ENCODE peak calls at places on chromosomes 6 and 20, in six cellular contexts. T is GM12864, O is HL-60, Z is lower lobe of right lung, N is IMR-90, W is stomach. F is an unnamed sample.

GRCh38 chr6:158825038-158825950 is 6.1 kb upstream of the EZR start:
- DNase-seq in N (no peak), T (no peak), W (no peak), O (no peak), Z (no peak), F (no peak)

GRCh38 chr6:10248378-10248843 is 166.5 kb downstream of the TFAP2A start:
- DNase-seq in O (peak), Z (no peak), N (peak), T (no peak), W (no peak), F (no peak)

GRCh38 chr6:72811971-72812421 is 190.1 kb downstream of the KCNQ5 start:
- DNase-seq in W (no peak), O (no peak), Z (no peak), N (peak), T (no peak), F (no peak)

GRCh38 chr6:79215233-79215824 is 19.2 kb downstream of the HMGN3 start:
- DNase-seq in Z (no peak), W (no peak), T (no peak), N (no peak), O (no peak), F (no peak)

GRCh38 chr6:36815962-36816735 is 23.1 kb downstream of the CPNE5 start:
- DNase-seq in W (no peak), T (no peak), N (no peak), O (no peak), Z (no peak), F (no peak)

GRCh38 chr6:112029045-112029822 is 24.7 kb upstream of the CCN6 start:
- DNase-seq in T (no peak), N (peak), Z (peak), W (peak), O (peak), F (no peak)

GRCh38 chr20:19277381-19277780 is 64.9 kb downstream of the SLC24A3 start:
- DNase-seq in Z (no peak), O (peak), T (no peak), N (no peak), W (no peak), F (no peak)

GRCh38 chr6:161369339-161369738 is 95.5 kb upstream of the AGPAT4 start:
- DNase-seq in O (peak), N (peak), T (no peak), Z (peak), W (no peak), F (no peak)

GRCh38 chr6:9025796-9026195 is 590.5 kb upstream of the SLC35B3 start:
- DNase-seq in N (no peak), Z (no peak), T (no peak), O (no peak), W (no peak), F (no peak)

GRCh38 chr6:136333824-136334464 is 44.3 kb upstream of the BCLAF1 start:
- DNase-seq in W (no peak), T (no peak), Z (no peak), O (peak), N (no peak), F (no peak)

GRCh38 chr6:16335176-16335575 is 96.8 kb downstream of the GMPR start:
- DNase-seq in T (no peak), W (no peak), Z (no peak), N (no peak), O (no peak), F (no peak)

GRCh38 chr6:147054158-147054557 is 150.1 kb upstream of the STXBP5 start:
- DNase-seq in W (no peak), Z (no peak), T (no peak), O (no peak), N (no peak), F (no peak)

GRCh38 chr6:53673138-53673801 is 7.7 kb upstream of the KLHL31 start:
- DNase-seq in O (no peak), N (peak), W (no peak), Z (no peak), T (no peak), F (no peak)

GRCh38 chr6:20427856-20428255 is 26.2 kb downstream of the E2F3 start:
- DNase-seq in O (no peak), W (no peak), T (peak), Z (no peak), N (no peak), F (no peak)

GRCh38 chr6:148146717-148147116 is 195.9 kb upstream of the SASH1 start:
- DNase-seq in T (no peak), N (peak), W (no peak), Z (no peak), O (no peak), F (no peak)

GRCh38 chr20:8398289-8399051 is 266.4 kb downstream of the PLCB1 start:
- DNase-seq in N (no peak), O (no peak), T (no peak), Z (no peak), W (no peak), F (no peak)

GRCh38 chr6:35083507-35083906 is 57.6 kb downstream of the TCP11 start:
- DNase-seq in N (no peak), Z (no peak), T (no peak), W (no peak), O (no peak), F (no peak)

GRCh38 chr20:60586417-60587105 is 628.3 kb downstream of the CDH26 start:
- DNase-seq in N (no peak), W (no peak), T (no peak), Z (no peak), O (no peak), F (no peak)

GRCh38 chr6:167300902-167301425 is 9.8 kb downstream of the UNC93A start:
- DNase-seq in N (no peak), W (no peak), O (no peak), Z (no peak), T (no peak), F (no peak)

GRCh38 chr6:148448371-148449010 is 105.9 kb downstream of the SASH1 start:
- DNase-seq in T (no peak), Z (peak), W (no peak), O (no peak), N (no peak), F (no peak)

GRCh38 chr6:116371384-116372209 is 850 bp downstream of the DSE start:
- DNase-seq in Z (peak), O (no peak), W (peak), T (no peak), N (peak), F (peak)

GRCh38 chr6:136969930-136970329 is 47.8 kb downstream of the SLC35D3 start:
- DNase-seq in W (no peak), T (no peak), O (no peak), N (no peak), Z (no peak), F (no peak)

GRCh38 chr20:49280463-49281058 is 2.7 kb upstream of the ZNFX1 start:
- DNase-seq in T (no peak), O (no peak), Z (no peak), N (no peak), W (no peak), F (no peak)

GRCh38 chr6:3196770-3197169 is 30.7 kb downstream of the TUBB2B start:
- DNase-seq in W (no peak), T (no peak), O (no peak), N (no peak), Z (no peak), F (no peak)

GRCh38 chr6:24126586-24127192 is 674 bp downstream of the NRSN1 start:
- DNase-seq in W (no peak), Z (no peak), T (no peak), N (peak), O (no peak), F (peak)

GRCh38 chr6:130202782-130203181 is 20.0 kb downstream of the SAMD3 start:
- DNase-seq in N (no peak), W (no peak), O (no peak), Z (no peak), T (no peak), F (no peak)

GRCh38 chr6:108167449-108167903 is 1.7 kb downstream of the NR2E1 start:
- DNase-seq in N (no peak), T (no peak), W (no peak), Z (no peak), O (no peak), F (no peak)

GRCh38 chr20:52405417-52405816 is 213.8 kb upstream of the ZFP64 start:
- DNase-seq in N (no peak), W (no peak), Z (no peak), T (no peak), O (peak), F (no peak)

GRCh38 chr6:67886840-67887292 is 748.2 kb upstream of the ADGRB3 start:
- DNase-seq in T (no peak), W (no peak), Z (no peak), N (no peak), O (no peak), F (no peak)

GRCh38 chr20:53926428-53927028 is 143.9 kb downstream of the BCAS1 start:
- DNase-seq in W (peak), Z (no peak), N (peak), O (peak), T (peak), F (peak)

GRCh38 chr6:149026530-149026942 is 279.7 kb downstream of the UST start:
- DNase-seq in Z (no peak), W (no peak), N (peak), O (peak), T (no peak), F (no peak)

GRCh38 chr6:129292836-129293235 is 409.9 kb downstream of the LAMA2 start:
- DNase-seq in Z (peak), O (no peak), N (no peak), T (no peak), W (no peak), F (no peak)

GRCh38 chr20:46552460-46553420 is 2.3 kb upstream of the OCSTAMP start:
- DNase-seq in N (no peak), T (peak), Z (no peak), O (peak), W (no peak), F (no peak)

GRCh38 chr6:118485601-118486550 is 62.2 kb upstream of the PLN start:
- DNase-seq in Z (no peak), O (no peak), W (no peak), T (peak), N (peak), F (no peak)

GRCh38 chr6:161168281-161168891 is 105.5 kb downstream of the AGPAT4 start:
- DNase-seq in T (no peak), W (no peak), N (peak), Z (no peak), O (no peak), F (peak)

GRCh38 chr6:116561377-116562018 is 7.9 kb downstream of the CALHM4 start:
- DNase-seq in W (peak), Z (peak), O (no peak), N (peak), T (peak), F (peak)

GRCh38 chr6:153858529-153858928 is 180.5 kb upstream of the OPRM1 start:
- DNase-seq in W (no peak), N (no peak), O (no peak), Z (no peak), T (no peak), F (no peak)

GRCh38 chr6:38281131-38281530 is 358.6 kb downstream of the BTBD9 start:
- DNase-seq in O (no peak), Z (no peak), T (no peak), N (no peak), W (no peak), F (no peak)

GRCh38 chr6:2630362-2630761 is 120.4 kb downstream of the MYLK4 start:
- DNase-seq in T (no peak), N (peak), Z (no peak), O (peak), W (no peak), F (no peak)

GRCh38 chr6:110944681-110945151 is 13.8 kb upstream of the GTF3C6 start:
- DNase-seq in W (no peak), T (peak), N (peak), Z (no peak), O (peak), F (no peak)

GRCh38 chr6:80522556-80522955 is 416.1 kb downstream of the BCKDHB start:
- DNase-seq in W (no peak), T (no peak), O (no peak), Z (no peak), N (no peak), F (no peak)

GRCh38 chr6:80523029-80523428 is 416.6 kb downstream of the BCKDHB start:
- DNase-seq in T (no peak), O (no peak), W (no peak), N (no peak), Z (no peak), F (no peak)

GRCh38 chr6:80527552-80528052 is 421.1 kb downstream of the BCKDHB start:
- DNase-seq in N (peak), T (no peak), W (no peak), O (no peak), Z (no peak), F (no peak)

GRCh38 chr6:80520195-80520594 is 413.7 kb downstream of the BCKDHB start:
- DNase-seq in T (no peak), W (no peak), N (peak), Z (no peak), O (no peak), F (no peak)

GRCh38 chr6:80523531-80523970 is 417.1 kb downstream of the BCKDHB start:
- DNase-seq in Z (peak), T (no peak), O (no peak), N (peak), W (no peak), F (peak)
- TF ChIP-seq CTCF in Z (no peak), T (no peak), O (no peak), N (no peak), W (no peak), F (no peak)

DNA sequence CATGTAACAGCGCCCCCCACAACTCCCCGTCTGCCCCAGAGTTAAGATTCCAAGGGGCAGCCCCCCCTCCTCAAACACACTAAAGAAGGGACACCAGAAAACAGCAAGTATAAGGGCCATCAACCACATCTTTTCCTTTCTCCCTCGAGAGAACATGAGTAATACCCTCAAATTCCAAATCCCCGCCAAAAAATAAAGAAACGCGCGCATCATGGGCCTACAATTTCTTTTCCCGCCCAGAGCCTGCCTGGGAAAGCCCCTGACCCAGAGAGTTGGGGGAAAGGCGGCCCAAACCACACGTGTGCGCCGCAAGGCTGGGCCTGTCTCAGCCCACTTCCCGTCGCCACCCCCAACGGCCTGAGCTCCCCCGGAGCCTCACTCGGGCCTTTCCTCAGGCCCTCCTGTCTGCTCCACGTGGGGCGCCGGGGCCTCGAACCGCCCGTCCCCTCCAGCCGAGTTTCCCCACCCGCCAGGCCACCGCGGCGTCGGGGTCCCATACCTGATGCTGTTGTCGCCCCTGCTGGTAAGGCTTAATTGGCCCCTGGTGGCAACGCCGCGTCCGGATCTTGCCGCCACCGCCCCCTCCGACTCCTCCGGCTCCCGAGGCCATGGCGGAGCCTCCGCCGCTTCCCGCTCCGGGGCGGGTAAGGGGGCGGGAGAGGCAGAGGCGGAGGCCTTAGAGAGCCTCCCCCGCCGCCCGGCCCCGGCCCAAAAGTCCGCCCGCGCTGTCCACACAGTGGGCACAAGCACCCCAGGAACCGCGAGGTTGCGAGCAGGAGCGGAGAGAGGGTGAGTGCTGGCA is 746 bp downstream of the NUP153 start:
- DNase-seq in W (peak), N (peak), T (peak), Z (peak), O (no peak), F (peak)
- TF ChIP-seq CTCF in W (no peak), N (peak), T (no peak), Z (no peak), O (no peak), F (no peak)

GRCh38 chr6:28134015-28134414 is 7.7 kb upstream of the ZKSCAN8 start:
- DNase-seq in N (peak), W (no peak), Z (no peak), T (no peak), O (no peak), F (no peak)
- TF ChIP-seq CTCF in N (peak), W (no peak), Z (peak), T (peak), O (peak), F (no peak)

DNA sequence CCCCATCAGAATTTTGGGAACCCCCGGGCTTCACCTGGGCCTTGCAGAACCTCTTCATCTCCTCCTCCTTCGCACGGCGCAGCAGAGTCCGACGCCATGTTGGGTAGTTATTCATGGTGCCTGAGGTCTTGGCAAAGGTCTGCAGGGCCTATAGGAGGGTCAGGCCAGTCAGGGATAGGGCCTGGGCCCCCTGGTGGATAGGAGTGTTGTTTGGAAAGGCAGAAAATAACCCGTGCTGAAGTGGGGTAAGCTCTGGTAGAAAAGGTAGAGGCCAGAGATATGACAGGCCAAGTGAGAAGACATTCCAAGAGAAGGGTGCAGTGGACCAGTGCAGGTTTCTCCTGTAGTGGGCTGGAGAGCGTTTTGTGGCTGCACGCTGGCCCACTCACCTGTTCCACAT is 4.9 kb downstream of the SMPD2 start:
- DNase-seq in T (no peak), W (no peak), N (no peak), Z (no peak), O (no peak), F (no peak)
- TF ChIP-seq CTCF in T (no peak), W (no peak), N (no peak), Z (no peak), O (no peak), F (no peak)

GRCh38 chr20:31740656-31741323 is 1.7 kb downstream of the TPX2 start:
- DNase-seq in T (no peak), Z (no peak), N (no peak), O (no peak), W (no peak), F (no peak)

GRCh38 chr20:31739550-31739863 is 417 bp downstream of the TPX2 start:
- DNase-seq in N (no peak), T (no peak), W (no peak), Z (no peak), O (no peak), F (no peak)

GRCh38 chr20:31740208-31740607 is 1.1 kb downstream of the TPX2 start:
- DNase-seq in O (peak), T (no peak), N (peak), W (no peak), Z (no peak), F (no peak)

DNA sequence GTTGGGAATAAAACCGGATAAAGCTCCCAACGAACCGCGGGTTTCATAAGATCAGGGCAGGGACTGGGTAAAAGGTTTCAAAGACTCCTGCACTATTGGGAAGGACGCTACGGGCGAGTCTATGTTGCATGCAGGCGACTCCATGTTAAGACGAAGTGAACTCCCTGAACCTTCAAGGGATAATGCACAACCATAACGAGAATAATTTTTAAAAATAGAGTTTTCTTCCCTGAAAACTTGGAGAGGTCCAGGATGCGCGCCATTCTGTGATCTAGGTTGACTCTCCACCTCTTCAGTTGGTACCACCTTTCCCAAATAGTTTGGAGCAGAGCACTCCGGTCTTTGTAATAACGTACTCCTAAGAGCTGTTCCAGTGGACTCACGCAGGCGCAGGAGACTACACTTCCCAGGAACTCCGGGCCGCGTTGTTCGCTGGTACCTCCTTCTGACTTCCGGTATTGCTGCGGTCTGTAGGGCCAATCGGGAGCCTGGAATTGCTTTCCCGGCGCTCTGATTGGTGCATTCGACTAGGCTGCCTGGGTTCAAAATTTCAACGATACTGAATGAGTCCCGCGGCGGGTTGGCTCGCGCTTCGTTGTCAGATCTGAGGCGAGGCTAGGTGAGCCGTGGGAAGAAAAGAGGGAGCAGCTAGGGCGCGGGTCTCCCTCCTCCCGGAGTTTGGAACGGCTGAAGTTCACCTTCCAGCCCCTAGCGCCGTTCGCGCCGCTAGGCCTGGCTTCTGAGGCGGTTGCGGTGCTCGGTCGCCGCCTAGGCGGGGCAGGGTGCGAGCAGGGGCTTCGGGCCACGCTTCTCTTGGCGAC is at the start of gene TPX2:
- DNase-seq in T (peak), O (peak), Z (peak), W (peak), N (peak), F (peak)
- TF ChIP-seq CTCF in T (no peak), O (no peak), Z (peak), W (no peak), N (peak), F (no peak)

DNA sequence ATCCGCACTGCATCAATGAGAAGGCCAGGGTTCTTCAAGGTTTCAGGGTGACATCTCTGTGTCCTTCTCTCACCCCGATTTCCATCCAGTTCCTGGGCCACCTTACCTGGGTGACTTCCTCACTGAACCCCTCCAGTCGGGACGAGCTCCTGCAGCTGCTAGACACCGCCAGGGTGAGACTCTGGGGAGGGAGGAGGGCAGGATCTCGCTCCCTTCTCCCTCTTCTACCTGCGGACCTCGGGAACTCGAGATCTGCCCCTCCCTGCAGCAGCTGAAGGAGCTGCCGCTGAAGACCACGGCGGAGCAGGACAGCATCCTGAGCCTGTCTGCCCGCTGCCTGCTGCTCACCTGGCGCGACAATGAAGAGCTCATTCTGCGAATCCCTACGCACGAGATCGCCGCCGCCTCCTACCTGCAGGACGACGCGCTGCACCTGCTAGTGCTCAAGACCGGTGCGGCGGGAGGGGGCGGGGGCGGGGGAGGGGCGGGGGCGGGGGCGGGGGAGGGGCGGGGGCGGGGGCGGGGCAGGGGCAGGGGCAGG is 7.5 kb downstream of the CCM2L start:
- DNase-seq in T (no peak), N (no peak), W (peak), Z (peak), O (no peak), F (no peak)
- TF ChIP-seq CTCF in T (peak), N (no peak), W (peak), Z (peak), O (no peak), F (no peak)